ENCODE peak calls at places on chromosomes 7 and 10, in ten cellular contexts. E is astrocyte, W is lower lobe of right lung, N is gastrocnemius medialis, R is cardiac muscle cell, T is foreskin fibroblast, P is endodermal cell, A is tibial artery, M is lower leg skin, L is sigmoid colon. V is an unnamed sample.

GRCh38 chr7:2607913-2608899 is 23.6 kb upstream of the TTYH3 start:
- DNase-seq in E (no peak), W (no peak), N (no peak), R (no peak), T (no peak), P (no peak), A (no peak), M (no peak), L (no peak), V (no peak)

GRCh38 chr7:94654764-94655561 is 970 bp downstream of the SGCE start:
- DNase-seq in E (peak; percentile 65), W (no peak), N (no peak), R (peak; percentile 39), T (peak; percentile 87), P (peak; percentile 76), A (peak; percentile 58), M (no peak), L (peak; percentile 72), V (no peak)

GRCh38 chr7:66542528-66543373 is 85.9 kb upstream of the KCTD7 start:
- DNase-seq in E (no peak), W (no peak), N (no peak), R (peak; percentile 83), T (peak; percentile 64), P (no peak), A (no peak), M (no peak), L (no peak), V (no peak)

GRCh38 chr7:107201795-107202450 is 33.1 kb downstream of the HBP1 start:
- DNase-seq in E (no peak), W (no peak), N (peak; percentile 69), R (peak; percentile 55), T (peak; percentile 50), P (peak; percentile 86), A (no peak), M (no peak), L (no peak), V (no peak)

GRCh38 chr10:50809596-50809995 is 69.9 kb downstream of the ASAH2B start:
- DNase-seq in E (no peak), W (no peak), N (no peak), R (no peak), T (peak; percentile 10), P (no peak), A (no peak), M (no peak), L (no peak), V (no peak)

GRCh38 chr10:117374506-117375359 is 507 bp downstream of the PDZD8 start:
- DNase-seq in E (peak; percentile 38), W (peak; percentile 66), N (peak; percentile 11), R (peak; percentile 42), T (peak; percentile 35), P (peak; percentile 80), A (peak; percentile 71), M (no peak), L (peak; percentile 68), V (peak; percentile 78)

GRCh38 chr10:118624747-118625146 is 29.3 kb upstream of the PRLHR start:
- DNase-seq in E (no peak), W (no peak), N (no peak), R (no peak), T (no peak), P (no peak), A (no peak), M (no peak), L (no peak), V (no peak)

GRCh38 chr10:3873728-3874461 is 88.9 kb upstream of the KLF6 start:
- DNase-seq in E (peak; percentile 59), W (no peak), N (no peak), R (no peak), T (no peak), P (no peak), A (no peak), M (no peak), L (no peak), V (no peak)

GRCh38 chr7:146791344-146792300 is 675.0 kb downstream of the CNTNAP2 start:
- DNase-seq in E (no peak), W (no peak), N (no peak), R (no peak), T (no peak), P (peak; percentile 61), A (no peak), M (no peak), L (no peak), V (no peak)

GRCh38 chr7:7271094-7271874 is 88.9 kb downstream of the C1GALT1 start:
- DNase-seq in E (no peak), W (no peak), N (no peak), R (no peak), T (no peak), P (no peak), A (no peak), M (no peak), L (no peak), V (no peak)

GRCh38 chr10:1762066-1762465 is 24.7 kb upstream of the ADARB2 start:
- DNase-seq in E (no peak), W (no peak), N (no peak), R (no peak), T (no peak), P (no peak), A (no peak), M (no peak), L (no peak), V (no peak)

GRCh38 chr7:118169146-118169545 is 14.8 kb upstream of the LSM8 start:
- DNase-seq in E (no peak), W (no peak), N (no peak), R (no peak), T (no peak), P (no peak), A (no peak), M (no peak), L (no peak), V (no peak)

GRCh38 chr7:233456-234035 is 41.2 kb downstream of the FAM20C start:
- DNase-seq in E (no peak), W (no peak), N (no peak), R (no peak), T (peak; percentile 47), P (no peak), A (no peak), M (no peak), L (peak; percentile 70), V (no peak)

GRCh38 chr7:234041-234711 is 41.8 kb downstream of the FAM20C start:
- DNase-seq in E (no peak), W (no peak), N (no peak), R (no peak), T (peak; percentile 71), P (no peak), A (peak; percentile 90), M (peak; percentile 41), L (peak; percentile 87), V (no peak)

GRCh38 chr7:231030-231857 is 38.9 kb downstream of the FAM20C start:
- DNase-seq in E (no peak), W (no peak), N (no peak), R (no peak), T (no peak), P (no peak), A (no peak), M (no peak), L (peak; percentile 73), V (no peak)

GRCh38 chr7:231858-232246 is 39.5 kb downstream of the FAM20C start:
- DNase-seq in E (no peak), W (no peak), N (no peak), R (no peak), T (no peak), P (no peak), A (no peak), M (no peak), L (peak; percentile 67), V (no peak)

DNA sequence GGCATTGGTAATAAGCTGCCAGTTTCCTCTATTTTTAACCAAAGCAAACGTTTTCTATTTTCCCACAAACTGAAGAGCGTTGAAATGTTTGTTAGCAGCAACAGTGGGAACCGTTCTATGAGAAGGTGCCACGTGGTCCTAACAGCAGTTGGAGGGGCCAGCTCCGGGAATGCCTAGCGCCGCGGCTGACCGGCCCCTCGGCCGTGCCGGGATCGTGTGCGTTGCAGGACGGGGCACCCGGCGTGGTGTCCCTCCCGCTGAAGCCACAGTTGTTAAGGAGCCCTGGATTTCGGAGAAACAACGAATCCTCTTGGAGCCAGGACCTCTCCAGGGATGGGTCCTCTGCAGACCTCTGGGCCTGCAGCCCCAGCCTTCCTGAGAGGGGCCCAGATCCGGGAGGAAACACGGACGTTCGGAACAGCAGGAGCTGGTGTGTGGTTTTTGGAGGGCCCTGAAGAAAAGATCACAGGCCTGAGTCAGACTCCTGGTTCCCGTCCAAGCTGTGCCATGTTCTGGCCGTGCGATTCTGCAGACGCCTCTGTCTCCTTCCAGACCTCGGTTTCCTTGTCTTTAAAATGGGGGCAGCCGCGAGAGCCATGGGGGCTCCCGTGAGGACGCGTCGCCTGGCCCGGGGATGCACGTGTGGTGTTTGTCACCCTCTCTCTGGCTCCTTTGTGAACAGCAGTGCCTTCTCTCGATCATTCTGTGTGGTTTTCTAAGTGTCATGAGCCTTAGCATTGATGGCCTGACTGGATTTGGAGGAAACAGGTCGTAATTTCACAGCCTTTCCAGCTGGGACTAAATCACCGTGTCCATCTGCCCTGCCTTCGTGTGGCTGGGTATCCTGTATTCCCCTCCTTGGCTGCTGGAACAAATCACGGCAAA is 40.4 kb downstream of the FAM20C start:
- DNase-seq in E (peak; percentile 74), W (no peak), N (no peak), R (no peak), T (peak; percentile 93), P (no peak), A (peak; percentile 90), M (no peak), L (peak; percentile 85), V (no peak)
- H3K4me3 ChIP-seq in E (no peak overlapping the region), W (no peak overlapping the region), N (no peak overlapping the region), R (no peak overlapping the region), T (no peak overlapping the region), P (no peak overlapping the region), A (peak overlapping the region; percentile 31), M (no peak overlapping the region), L (peak overlapping the region; percentile 17), V (peak overlapping the region; percentile 41)

DNA sequence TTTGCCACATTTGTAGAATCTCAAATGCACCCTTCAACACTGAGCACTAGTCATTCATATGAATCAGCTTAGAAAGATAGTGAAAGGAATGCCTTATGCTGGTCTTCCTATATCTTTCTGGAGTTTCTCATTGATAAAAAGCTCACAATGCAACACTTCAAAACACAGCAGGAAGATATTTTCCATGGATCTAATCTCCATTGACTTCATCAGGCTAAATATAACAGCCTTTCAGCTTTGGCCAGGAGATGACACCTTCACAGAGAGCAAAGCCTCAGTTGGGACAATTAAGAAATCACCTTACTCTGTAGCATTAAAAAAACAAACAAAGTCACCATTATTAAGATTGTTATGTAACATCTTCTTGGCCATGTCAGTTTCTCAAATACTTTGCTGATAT is 6.7 kb downstream of the NRP1 start:
- DNase-seq in E (peak; percentile 23), W (no peak), N (no peak), R (peak; percentile 52), T (peak; percentile 47), P (peak; percentile 49), A (no peak), M (no peak), L (no peak), V (no peak)
- TF ChIP-seq CTCF in E (peak; percentile 44), W (no peak), N (peak; percentile 53), R (peak; percentile 34), T (peak; percentile 39), P (peak; percentile 70), A (no peak), M (no peak), L (no peak), V (no peak)

GRCh38 chr10:24849537-24850299 is 102.7 kb downstream of the PRTFDC1 start:
- DNase-seq in E (peak; percentile 55), W (no peak), N (no peak), R (no peak), T (no peak), P (no peak), A (no peak), M (no peak), L (no peak), V (no peak)
- H3K4me3 ChIP-seq in E (peak overlapping the region; percentile 22), W (peak overlapping the region; percentile 14), N (no peak overlapping the region), R (no peak overlapping the region), T (no peak overlapping the region), P (no peak overlapping the region), A (no peak overlapping the region), M (no peak overlapping the region), L (no peak overlapping the region), V (no peak overlapping the region)

GRCh38 chr10:7424315-7424714 is 13.5 kb upstream of the SFMBT2 start:
- DNase-seq in E (no peak), W (no peak), N (no peak), R (no peak), T (no peak), P (peak; percentile 64), A (no peak), M (no peak), L (no peak), V (no peak)
- TF ChIP-seq CTCF in E (no peak), W (no peak), N (no peak), R (no peak), T (no peak), P (no peak), A (no peak), M (no peak), L (no peak), V (no peak)

V was measured in coronary artery.